ENCODE peak calls at places on chromosomes 4 and X, in six cellular contexts. One of them, this sample, is unnamed.

GRCh38 chr4:115973768-115974167 is 860.3 kb upstream of the NDST4 start:
- DNase-seq in GM13976: no peak
- DNase-seq in fibroblast of the aortic adventitia: no peak
- DNase-seq in psoas muscle: no peak
- DNase-seq in BE2C: no peak
- DNase-seq in ovary: no peak
- DNase-seq in this sample: no peak

GRCh38 chrX:1807301-1807731 is 192.5 kb downstream of the ASMT start:
- DNase-seq in fibroblast of the aortic adventitia: no peak
- DNase-seq in BE2C: no peak
- DNase-seq in GM13976: no peak
- DNase-seq in ovary: no peak
- DNase-seq in psoas muscle: no peak
- DNase-seq in this sample: no peak

GRCh38 chr4:74284074-74284473 is 24.2 kb upstream of the EPGN start:
- DNase-seq in BE2C: no peak
- DNase-seq in psoas muscle: no peak
- DNase-seq in GM13976: no peak
- DNase-seq in fibroblast of the aortic adventitia: peak
- DNase-seq in ovary: no peak
- DNase-seq in this sample: no peak

GRCh38 chr4:170400346-170400745 is 310.6 kb upstream of the AADAT start:
- DNase-seq in BE2C: no peak
- DNase-seq in ovary: no peak
- DNase-seq in psoas muscle: no peak
- DNase-seq in GM13976: no peak
- DNase-seq in fibroblast of the aortic adventitia: no peak
- DNase-seq in this sample: no peak

GRCh38 chr4:101419324-101420135 is 72.2 kb upstream of the PPP3CA start:
- DNase-seq in BE2C: no peak
- DNase-seq in GM13976: peak
- DNase-seq in psoas muscle: no peak
- DNase-seq in ovary: no peak
- DNase-seq in fibroblast of the aortic adventitia: peak
- DNase-seq in this sample: no peak

GRCh38 chr4:65661469-65661868 is 8.8 kb downstream of the EPHA5 start:
- DNase-seq in psoas muscle: no peak
- DNase-seq in BE2C: peak
- DNase-seq in GM13976: no peak
- DNase-seq in fibroblast of the aortic adventitia: peak
- DNase-seq in ovary: no peak
- DNase-seq in this sample: no peak

GRCh38 chrX:46577116-46578005 is 3.8 kb downstream of the CHST7 start:
- DNase-seq in psoas muscle: no peak
- DNase-seq in GM13976: no peak
- DNase-seq in fibroblast of the aortic adventitia: peak
- DNase-seq in ovary: no peak
- DNase-seq in BE2C: no peak
- DNase-seq in this sample: no peak

GRCh38 chrX:13763489-13763888 is 28.9 kb downstream of the OFD1 start:
- DNase-seq in psoas muscle: no peak
- DNase-seq in ovary: no peak
- DNase-seq in GM13976: no peak
- DNase-seq in fibroblast of the aortic adventitia: no peak
- DNase-seq in BE2C: no peak
- DNase-seq in this sample: no peak

GRCh38 chr4:122772311-122772710 is 39.8 kb downstream of the BBS12 start:
- DNase-seq in ovary: no peak
- DNase-seq in BE2C: no peak
- DNase-seq in GM13976: no peak
- DNase-seq in psoas muscle: no peak
- DNase-seq in fibroblast of the aortic adventitia: peak
- DNase-seq in this sample: no peak

GRCh38 chrX:134732676-134733075 is 74.4 kb upstream of the PLAC1 start:
- DNase-seq in fibroblast of the aortic adventitia: no peak
- DNase-seq in psoas muscle: no peak
- DNase-seq in BE2C: no peak
- DNase-seq in GM13976: no peak
- DNase-seq in ovary: no peak
- DNase-seq in this sample: no peak

GRCh38 chrX:134732152-134732551 is 73.9 kb upstream of the PLAC1 start:
- DNase-seq in GM13976: no peak
- DNase-seq in fibroblast of the aortic adventitia: no peak
- DNase-seq in BE2C: peak
- DNase-seq in psoas muscle: no peak
- DNase-seq in ovary: no peak
- DNase-seq in this sample: no peak

GRCh38 chrX:134721766-134722532 is 63.7 kb upstream of the PLAC1 start:
- DNase-seq in ovary: no peak
- DNase-seq in fibroblast of the aortic adventitia: no peak
- DNase-seq in GM13976: no peak
- DNase-seq in BE2C: no peak
- DNase-seq in psoas muscle: no peak
- DNase-seq in this sample: no peak

GRCh38 chrX:134725103-134725690 is 66.9 kb upstream of the PLAC1 start:
- DNase-seq in BE2C: no peak
- DNase-seq in GM13976: no peak
- DNase-seq in fibroblast of the aortic adventitia: no peak
- DNase-seq in psoas muscle: no peak
- DNase-seq in ovary: no peak
- DNase-seq in this sample: no peak

GRCh38 chrX:134727363-134727762 is 69.1 kb upstream of the PLAC1 start:
- DNase-seq in GM13976: no peak
- DNase-seq in psoas muscle: no peak
- DNase-seq in BE2C: no peak
- DNase-seq in ovary: no peak
- DNase-seq in fibroblast of the aortic adventitia: no peak
- DNase-seq in this sample: no peak
- TF ChIP-seq CTCF in GM13976: no peak
- TF ChIP-seq CTCF in psoas muscle: no peak
- TF ChIP-seq CTCF in BE2C: peak
- TF ChIP-seq CTCF in ovary: no peak
- TF ChIP-seq CTCF in fibroblast of the aortic adventitia: no peak
- TF ChIP-seq CTCF in this sample: no peak

GRCh38 chr4:108042927-108043326 is 53.2 kb downstream of the HADH start:
- DNase-seq in ovary: no peak
- DNase-seq in BE2C: no peak
- DNase-seq in GM13976: no peak
- DNase-seq in psoas muscle: no peak
- DNase-seq in fibroblast of the aortic adventitia: no peak
- DNase-seq in this sample: no peak
- TF ChIP-seq CTCF in ovary: no peak
- TF ChIP-seq CTCF in BE2C: no peak
- TF ChIP-seq CTCF in GM13976: peak
- TF ChIP-seq CTCF in psoas muscle: no peak
- TF ChIP-seq CTCF in fibroblast of the aortic adventitia: no peak
- TF ChIP-seq CTCF in this sample: no peak

DNA sequence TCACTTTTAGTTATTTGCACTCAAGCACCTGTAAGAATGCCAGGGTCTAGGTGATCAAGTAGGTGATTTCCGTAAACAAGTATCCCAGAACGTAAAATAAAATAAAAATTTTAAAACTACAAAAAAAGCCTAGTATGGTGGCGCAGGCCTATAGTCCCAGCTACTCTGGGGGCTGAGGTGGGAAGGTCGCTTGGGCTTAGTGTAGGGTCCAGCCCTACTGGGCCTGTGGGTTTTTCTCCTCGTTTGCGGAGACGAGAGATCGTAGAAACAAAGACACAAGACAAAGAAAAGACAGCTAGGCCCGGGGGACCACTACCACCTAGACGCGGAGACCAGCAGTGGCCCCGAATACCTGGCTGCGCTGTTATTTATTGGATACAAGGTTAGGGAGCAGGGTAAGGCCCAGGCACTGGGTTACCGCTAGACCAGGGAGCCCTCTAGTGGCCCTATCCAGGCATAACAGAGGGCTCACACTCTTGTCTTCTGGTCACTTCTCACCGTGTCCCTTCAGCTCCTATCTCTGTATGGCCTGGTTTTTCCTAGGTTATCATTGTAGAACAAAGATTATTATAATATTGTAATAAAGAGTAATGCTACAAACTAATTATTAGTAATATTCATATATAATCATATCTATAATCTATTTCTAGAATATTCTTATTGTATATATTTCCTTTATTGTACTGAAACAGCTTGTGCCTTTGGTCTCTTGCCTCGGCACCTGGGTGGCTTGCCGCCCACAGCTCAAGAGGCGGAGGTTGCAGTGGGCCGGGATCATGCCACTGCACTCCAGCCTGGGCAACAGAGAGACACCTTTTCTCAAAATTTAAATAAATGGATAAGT is 38.4 kb downstream of the SAGE1 start:
- DNase-seq in BE2C: peak
- DNase-seq in psoas muscle: peak
- DNase-seq in ovary: no peak
- DNase-seq in fibroblast of the aortic adventitia: peak
- DNase-seq in GM13976: peak
- DNase-seq in this sample: peak
- TF ChIP-seq CTCF in BE2C: peak
- TF ChIP-seq CTCF in psoas muscle: peak
- TF ChIP-seq CTCF in ovary: peak
- TF ChIP-seq CTCF in fibroblast of the aortic adventitia: peak
- TF ChIP-seq CTCF in GM13976: peak
- TF ChIP-seq CTCF in this sample: no peak

DNA sequence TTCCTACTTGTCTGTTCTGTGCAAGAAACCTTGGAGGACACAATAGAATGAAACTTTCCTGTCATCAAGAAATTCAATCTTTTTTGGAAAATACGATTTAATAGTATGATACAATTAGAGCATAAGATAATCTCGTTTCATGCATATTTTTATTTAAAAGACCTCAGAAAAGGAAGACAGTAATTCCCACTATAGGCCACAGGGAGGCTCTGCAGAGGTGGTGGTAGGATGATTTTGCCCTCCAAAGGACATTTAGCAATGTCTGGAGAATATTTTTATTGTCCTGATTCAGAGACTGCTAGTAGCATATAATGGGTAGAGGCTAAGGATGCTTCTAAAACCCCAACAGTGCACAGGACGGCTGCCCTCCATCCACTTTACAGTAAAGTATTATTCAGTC is 68.7 kb downstream of the PAK3 start:
- DNase-seq in GM13976: no peak
- DNase-seq in psoas muscle: no peak
- DNase-seq in BE2C: peak
- DNase-seq in fibroblast of the aortic adventitia: peak
- DNase-seq in ovary: no peak
- DNase-seq in this sample: no peak
- TF ChIP-seq CTCF in GM13976: no peak
- TF ChIP-seq CTCF in psoas muscle: peak
- TF ChIP-seq CTCF in BE2C: peak
- TF ChIP-seq CTCF in fibroblast of the aortic adventitia: peak
- TF ChIP-seq CTCF in ovary: no peak
- TF ChIP-seq CTCF in this sample: no peak

DNA sequence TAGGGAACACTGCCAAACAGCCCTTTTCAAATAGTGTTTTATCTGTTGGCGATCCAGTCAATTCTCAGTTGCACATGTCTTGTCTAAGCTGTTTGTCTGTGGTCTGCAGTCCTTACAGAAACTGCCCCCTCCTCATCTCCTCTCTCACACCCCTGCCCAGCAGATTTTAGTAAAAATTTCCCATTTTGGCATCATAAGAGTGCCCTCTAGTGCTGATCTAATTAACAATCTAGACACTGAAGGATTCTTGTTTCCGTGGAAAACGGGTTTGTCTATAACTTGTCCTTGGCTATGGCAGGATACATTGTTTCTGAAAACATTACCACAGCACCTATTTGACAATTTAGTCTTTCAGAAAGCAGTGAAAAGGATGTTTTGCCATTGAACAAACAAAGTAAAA is 227.2 kb upstream of the MBNL3 start:
- DNase-seq in BE2C: no peak
- DNase-seq in GM13976: no peak
- DNase-seq in fibroblast of the aortic adventitia: no peak
- DNase-seq in ovary: no peak
- DNase-seq in psoas muscle: no peak
- DNase-seq in this sample: no peak
- TF ChIP-seq CTCF in BE2C: no peak
- TF ChIP-seq CTCF in GM13976: peak
- TF ChIP-seq CTCF in fibroblast of the aortic adventitia: no peak
- TF ChIP-seq CTCF in ovary: no peak
- TF ChIP-seq CTCF in psoas muscle: no peak
- TF ChIP-seq CTCF in this sample: no peak

DNA sequence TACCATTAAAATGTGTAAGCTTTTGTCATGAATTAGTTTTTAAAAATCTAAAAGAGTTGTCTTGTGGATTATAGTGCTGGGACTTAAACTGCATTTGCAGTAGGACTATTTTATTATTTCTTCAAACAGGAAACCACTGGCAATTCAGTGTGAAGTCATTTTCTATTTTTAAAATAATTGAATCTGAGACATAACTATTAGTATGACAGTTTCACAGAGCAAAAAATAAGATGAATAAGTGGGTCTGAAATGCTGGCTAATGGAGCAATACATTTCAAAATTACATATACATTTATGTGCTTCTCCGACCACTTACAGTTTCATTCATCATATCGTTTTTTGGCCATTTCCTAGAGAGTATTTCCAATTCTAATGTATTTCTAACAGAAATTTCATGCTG is 75.3 kb upstream of the RAPGEF2 start:
- DNase-seq in psoas muscle: no peak
- DNase-seq in BE2C: no peak
- DNase-seq in GM13976: no peak
- DNase-seq in fibroblast of the aortic adventitia: peak
- DNase-seq in ovary: no peak
- DNase-seq in this sample: no peak
- TF ChIP-seq CTCF in psoas muscle: no peak
- TF ChIP-seq CTCF in BE2C: no peak
- TF ChIP-seq CTCF in GM13976: no peak
- TF ChIP-seq CTCF in fibroblast of the aortic adventitia: no peak
- TF ChIP-seq CTCF in ovary: no peak
- TF ChIP-seq CTCF in this sample: no peak

DNA sequence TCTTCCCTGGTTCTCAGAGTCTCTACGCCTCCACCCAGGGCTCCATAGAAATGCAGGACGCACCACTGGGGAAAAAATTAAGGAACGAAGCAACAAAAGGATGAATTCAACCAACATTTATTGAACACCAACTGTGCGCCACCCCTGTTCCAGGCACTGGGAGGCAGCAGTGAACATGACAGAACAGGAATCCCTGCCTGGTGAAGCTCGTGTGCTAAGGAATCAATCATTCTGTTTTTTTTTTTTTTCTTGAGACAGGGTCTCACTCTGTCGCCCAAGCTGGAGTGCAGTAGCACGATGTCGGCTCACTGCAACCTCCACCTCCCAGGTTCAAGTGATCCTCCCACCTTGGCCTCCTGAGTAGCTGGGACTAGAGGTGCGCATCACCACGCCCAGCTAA is 1.9 kb upstream of the FTSJ1 start:
- DNase-seq in ovary: no peak
- DNase-seq in GM13976: no peak
- DNase-seq in psoas muscle: no peak
- DNase-seq in BE2C: peak
- DNase-seq in fibroblast of the aortic adventitia: no peak
- DNase-seq in this sample: no peak
- TF ChIP-seq CTCF in ovary: no peak
- TF ChIP-seq CTCF in GM13976: peak
- TF ChIP-seq CTCF in psoas muscle: no peak
- TF ChIP-seq CTCF in BE2C: peak
- TF ChIP-seq CTCF in fibroblast of the aortic adventitia: peak
- TF ChIP-seq CTCF in this sample: no peak

This sample was measured in activated B cell treated with CpG ODN at 0.5 μM for 24 hours.